ENCODE peak calls at places on chromosomes 11 and 22, in five cellular contexts. I is activated naive CD4-positive, alpha-beta T cell treated with Interleukin-2 at 50 U/mL for 16 hours; G is T-helper 9 cell; R is ACHN; Z is NCI-H345. Q is an unnamed sample.

GRCh38 chr11:75261474-75261847 is 20.9 kb downstream of the TPBGL start:
- DNase-seq in I (no peak), G (no peak), R (no peak), Z (no peak), Q (no peak)

GRCh38 chr11:48090174-48090573 is 109.8 kb downstream of the PTPRJ start:
- DNase-seq in I (no peak), G (no peak), R (no peak), Z (peak), Q (no peak)

GRCh38 chr11:2724114-2724513 is 24.3 kb upstream of the KCNQ1OT1 start:
- DNase-seq in I (no peak), G (no peak), R (no peak), Z (no peak), Q (no peak)

GRCh38 chr11:2300936-2301630 is 635 bp downstream of the C11orf21 start:
- DNase-seq in I (peak), G (no peak), R (no peak), Z (no peak), Q (no peak)

GRCh38 chr11:118679483-118679882 is at the start of gene TREH:
- DNase-seq in I (no peak), G (no peak), R (no peak), Z (no peak), Q (no peak)

GRCh38 chr11:65423516-65424199 is 1.1 kb downstream of the NEAT1 start:
- DNase-seq in I (peak), G (no peak), R (peak), Z (no peak), Q (no peak)

GRCh38 chr11:6442441-6442840 is 1.7 kb upstream of the HPX start:
- DNase-seq in I (no peak), G (no peak), R (no peak), Z (no peak), Q (no peak)

GRCh38 chr11:113806403-113806802 is 26.8 kb downstream of the CLDN25 start:
- DNase-seq in I (no peak), G (no peak), R (peak), Z (no peak), Q (no peak)

GRCh38 chr11:131661137-131661536 is 290.7 kb downstream of the NTM start:
- DNase-seq in I (no peak), G (no peak), R (no peak), Z (no peak), Q (no peak)

GRCh38 chr11:128040603-128041002 is 546.8 kb downstream of the ETS1 start:
- DNase-seq in I (no peak), G (no peak), R (no peak), Z (no peak), Q (no peak)

GRCh38 chr11:19670030-19670761 is 42.4 kb upstream of the NAV2 start:
- DNase-seq in I (no peak), G (no peak), R (no peak), Z (peak), Q (no peak)

GRCh38 chr22:22706253-22706940 is 62.0 kb downstream of the GGTLC2 start:
- DNase-seq in I (no peak), G (no peak), R (no peak), Z (no peak), Q (no peak)

GRCh38 chr11:68254421-68254820 is 17.4 kb downstream of the C11orf24 start:
- DNase-seq in I (no peak), G (no peak), R (no peak), Z (no peak), Q (no peak)

GRCh38 chr11:130760515-130761125 is 155.7 kb downstream of the SNX19 start:
- DNase-seq in I (no peak), G (no peak), R (no peak), Z (no peak), Q (no peak)

GRCh38 chr11:74157169-74157568 is 13.6 kb downstream of the C2CD3 start:
- DNase-seq in I (no peak), G (no peak), R (no peak), Z (no peak), Q (no peak)

GRCh38 chr11:35006389-35007128 is 90.1 kb downstream of the PDHX start:
- DNase-seq in I (peak), G (no peak), R (no peak), Z (no peak), Q (no peak)

GRCh38 chr11:1747753-1748466 is 2.5 kb downstream of the IFITM10 start:
- DNase-seq in I (no peak), G (no peak), R (no peak), Z (no peak), Q (no peak)

GRCh38 chr22:38655532-38656255 is 498 bp downstream of the FAM227A start:
- DNase-seq in I (no peak), G (no peak), R (peak), Z (no peak), Q (no peak)

GRCh38 chr11:99865951-99866350 is 821.1 kb upstream of the ARHGAP42 start:
- DNase-seq in I (no peak), G (no peak), R (peak), Z (no peak), Q (no peak)

GRCh38 chr22:38938221-38938620 is 19.2 kb upstream of the APOBEC3A start:
- DNase-seq in I (no peak), G (no peak), R (no peak), Z (no peak), Q (no peak)

Q was measured in activated effector memory CD4-positive, alpha-beta T cell treated with Interleukin-2 at 50 U/mL for 16 hours.